ENCODE peak calls at places on chromosome 19, in six cellular contexts. D is EH, U is AG09319, N is CMK, E is left ventricle myocardium superior, Z is NCI-H1092 treated with DMSO at 0.1 percent for 48 hours. Y is an unnamed sample.
A peak's percentile ranks its signal among the peaks of the same experiment; 100 is the strongest.

GRCh38 chr19:32388393-32388724 is 17.2 kb upstream of the DPY19L3 start:
- DNase-seq in D (no peak), U (peak; percentile 7), N (no peak), E (no peak), Z (no peak), Y (no peak)

GRCh38 chr19:35347171-35347929 is at the start of gene FFAR1:
- DNase-seq in D (no peak), U (no peak), N (no peak), E (no peak), Z (no peak), Y (peak; percentile 41)

GRCh38 chr19:4025317-4025716 is 17.8 kb downstream of the PIAS4 start:
- DNase-seq in D (no peak), U (no peak), N (no peak), E (no peak), Z (no peak), Y (no peak)

GRCh38 chr19:38917921-38918491 is 6.0 kb upstream of the CCER2 start:
- DNase-seq in D (peak; percentile 21), U (no peak), N (no peak), E (no peak), Z (no peak), Y (no peak)

GRCh38 chr19:51702103-51702753 is 9.1 kb downstream of the SPACA6 start:
- DNase-seq in D (peak; percentile 43), U (no peak), N (no peak), E (peak; percentile 88), Z (no peak), Y (no peak)

GRCh38 chr19:18429717-18430416 is 8.1 kb downstream of the ISYNA1 start:
- DNase-seq in D (no peak), U (no peak), N (no peak), E (no peak), Z (no peak), Y (peak; percentile 52)

GRCh38 chr19:40341601-40342482 is 6.4 kb downstream of the C19orf47 start:
- DNase-seq in D (peak; percentile 47), U (no peak), N (no peak), E (peak; percentile 88), Z (no peak), Y (no peak)

GRCh38 chr19:41541990-41542584 is 33.9 kb upstream of the CEACAM21 start:
- DNase-seq in D (peak; percentile 28), U (no peak), N (no peak), E (peak; percentile 67), Z (no peak), Y (peak; percentile 86)

GRCh38 chr19:19662866-19663291 is 597 bp downstream of the ATP13A1 start:
- DNase-seq in D (no peak), U (no peak), N (no peak), E (no peak), Z (no peak), Y (no peak)

GRCh38 chr19:50835785-50836542 is 2.6 kb upstream of the KLK15 start:
- DNase-seq in D (peak; percentile 59), U (no peak), N (peak; percentile 60), E (peak; percentile 80), Z (peak; percentile 42), Y (peak; percentile 81)

GRCh38 chr19:1266818-1267440 is 2.2 kb upstream of the CIRBP start:
- DNase-seq in D (no peak), U (no peak), N (no peak), E (peak; percentile 90), Z (peak; percentile 48), Y (peak; percentile 76)

GRCh38 chr19:33348301-33349010 is 25.1 kb upstream of the CEBPG start:
- DNase-seq in D (peak; percentile 48), U (no peak), N (no peak), E (no peak), Z (no peak), Y (no peak)

GRCh38 chr19:34712606-34713261 is 21.3 kb upstream of the ZNF181 start:
- DNase-seq in D (peak; percentile 79), U (peak; percentile 49), N (peak; percentile 49), E (no peak), Z (peak; percentile 56), Y (peak; percentile 57)

GRCh38 chr19:28429356-28429755 is 783.6 kb downstream of the UQCRFS1 start:
- DNase-seq in D (no peak), U (no peak), N (no peak), E (no peak), Z (no peak), Y (no peak)

GRCh38 chr19:19459707-19460251 is 54.3 kb downstream of the GATAD2A start:
- DNase-seq in D (peak; percentile 87), U (no peak), N (peak; percentile 63), E (peak; percentile 68), Z (no peak), Y (peak; percentile 80)

GRCh38 chr19:41994521-41994971 is 516 bp upstream of the ATP1A3 start:
- DNase-seq in D (no peak), U (no peak), N (no peak), E (no peak), Z (no peak), Y (no peak)

GRCh38 chr19:35030257-35031071 is at the start of gene SCN1B:
- DNase-seq in D (peak; percentile 78), U (no peak), N (no peak), E (peak; percentile 83), Z (no peak), Y (peak; percentile 66)

GRCh38 chr19:20565321-20566018 is at the start of gene ZNF737:
- DNase-seq in D (peak; percentile 93), U (peak; percentile 87), N (no peak), E (peak; percentile 97), Z (peak; percentile 94), Y (peak; percentile 91)

GRCh38 chr19:31301306-31301980 is 47.8 kb downstream of the TSHZ3 start:
- DNase-seq in D (no peak), U (no peak), N (no peak), E (no peak), Z (no peak), Y (no peak)

GRCh38 chr19:2140193-2140545 is 11.2 kb downstream of the AP3D1 start:
- DNase-seq in D (no peak), U (no peak), N (no peak), E (no peak), Z (no peak), Y (no peak)

GRCh38 chr19:4673726-4674125 is 3.6 kb upstream of the MYDGF start:
- DNase-seq in D (no peak), U (no peak), N (no peak), E (no peak), Z (no peak), Y (no peak)

GRCh38 chr19:40284501-40285352 is at the start of gene AKT2:
- DNase-seq in D (peak; percentile 40), U (no peak), N (no peak), E (no peak), Z (peak; percentile 56), Y (peak; percentile 53)

GRCh38 chr19:4575978-4576933 is 16.8 kb upstream of the SEMA6B start:
- DNase-seq in D (peak; percentile 55), U (no peak), N (no peak), E (peak; percentile 81), Z (no peak), Y (peak; percentile 73)

GRCh38 chr19:1237027-1237659 is 662 bp downstream of the CBARP start:
- DNase-seq in D (peak; percentile 53), U (no peak), N (no peak), E (peak; percentile 62), Z (no peak), Y (no peak)

GRCh38 chr19:2150794-2151338 is 500 bp downstream of the AP3D1 start:
- DNase-seq in D (peak; percentile 16), U (no peak), N (no peak), E (peak; percentile 58), Z (no peak), Y (no peak)

GRCh38 chr19:38362076-38362945 is 12.1 kb upstream of the PSMD8 start:
- DNase-seq in D (peak; percentile 72), U (no peak), N (peak; percentile 69), E (peak; percentile 90), Z (no peak), Y (peak; percentile 93)

GRCh38 chr19:10991521-10992081 is 30.8 kb downstream of the SMARCA4 start:
- DNase-seq in D (no peak), U (no peak), N (no peak), E (no peak), Z (no peak), Y (no peak)

GRCh38 chr19:31272707-31273106 is 76.5 kb downstream of the TSHZ3 start:
- DNase-seq in D (no peak), U (no peak), N (no peak), E (no peak), Z (no peak), Y (no peak)

GRCh38 chr19:42108527-42109389 is 23.5 kb downstream of the POU2F2 start:
- DNase-seq in D (peak; percentile 88), U (peak; percentile 71), N (peak; percentile 76), E (peak; percentile 81), Z (peak; percentile 75), Y (peak; percentile 92)

GRCh38 chr19:29596885-29597525 is 9.1 kb upstream of the POP4 start:
- DNase-seq in D (peak; percentile 35), U (no peak), N (no peak), E (no peak), Z (peak; percentile 64), Y (no peak)

GRCh38 chr19:2227415-2228156 is 8.5 kb downstream of the PLEKHJ1 start:
- DNase-seq in D (no peak), U (no peak), N (no peak), E (no peak), Z (no peak), Y (no peak)

GRCh38 chr19:4066682-4067395 is at the start of gene ZBTB7A:
- DNase-seq in D (peak; percentile 86), U (peak; percentile 36), N (peak; percentile 74), E (peak; percentile 91), Z (peak; percentile 62), Y (peak; percentile 83)

GRCh38 chr19:16447015-16447384 is 24.8 kb downstream of the EPS15L1 start:
- DNase-seq in D (peak; percentile 78), U (peak; percentile 52), N (no peak), E (peak; percentile 87), Z (no peak), Y (peak; percentile 65)

GRCh38 chr19:17079710-17080440 is 4.3 kb downstream of the MYO9B start:
- DNase-seq in D (peak; percentile 100), U (peak; percentile 94), N (no peak), E (peak; percentile 75), Z (peak; percentile 61), Y (peak; percentile 81)